ENCODE peak calls at places on chromosomes 2 and 18, in six cellular contexts. E, M, F, R, Y and D are unnamed samples.

GRCh38 chr2:15808221-15808574 is 132.2 kb upstream of the MYCN start:
- DNase-seq in M (no peak), R (no peak), F (peak; percentile 67), E (no peak), Y (no peak), D (no peak)

GRCh38 chr2:120735750-120736170 is at the start of gene GLI2:
- DNase-seq in F (peak; percentile 86), E (no peak), R (peak; percentile 64), M (no peak), Y (peak; percentile 87), D (peak; percentile 70)

GRCh38 chr2:25252291-25253152 is 84.1 kb upstream of the POMC start:
- DNase-seq in M (peak; percentile 58), F (peak; percentile 85), Y (peak; percentile 86), R (peak; percentile 67), E (no peak), D (no peak)

GRCh38 chr2:120373424-120373823 is 27.5 kb downstream of the INHBB start:
- DNase-seq in E (no peak), Y (no peak), F (no peak), M (no peak), R (no peak), D (no peak)

GRCh38 chr2:124241-124880 is 78.1 kb upstream of the FAM110C start:
- DNase-seq in E (no peak), R (no peak), M (no peak), F (no peak), Y (no peak), D (no peak)

GRCh38 chr2:234165421-234165820 is 114.9 kb downstream of the SPP2 start:
- DNase-seq in R (no peak), Y (no peak), F (no peak), M (no peak), E (peak; percentile 66), D (no peak)

GRCh38 chr2:75289771-75290170 is 90.5 kb upstream of the TACR1 start:
- DNase-seq in E (no peak), F (no peak), R (no peak), Y (no peak), M (no peak), D (no peak)

GRCh38 chr18:77106331-77106730 is 26.3 kb downstream of the MBP start:
- DNase-seq in R (no peak), Y (no peak), F (no peak), M (peak; percentile 78), E (no peak), D (no peak)

GRCh38 chr2:181239400-181239799 is 217.8 kb upstream of the ITGA4 start:
- DNase-seq in M (no peak), E (no peak), F (no peak), Y (no peak), R (no peak), D (no peak)

GRCh38 chr2:240498171-240498957 is 59.4 kb downstream of the ANKMY1 start:
- DNase-seq in M (no peak), E (no peak), F (no peak), R (no peak), Y (no peak), D (no peak)

GRCh38 chr2:42842418-42842817 is 50.0 kb upstream of the HAAO start:
- DNase-seq in R (no peak), F (no peak), E (no peak), Y (no peak), M (no peak), D (no peak)

GRCh38 chr2:118973542-118973951 is 31.6 kb downstream of the MARCO start:
- DNase-seq in R (no peak), Y (no peak), F (no peak), E (no peak), M (no peak), D (peak; percentile 4)

GRCh38 chr18:59799383-59800015 is 100.3 kb upstream of the PMAIP1 start:
- DNase-seq in E (no peak), M (no peak), R (no peak), Y (no peak), F (no peak), D (peak; percentile 90)

GRCh38 chr18:449374-449773 is 51.1 kb downstream of the COLEC12 start:
- DNase-seq in Y (peak; percentile 81), E (no peak), F (peak; percentile 66), M (no peak), R (no peak), D (no peak)

GRCh38 chr2:75920721-75921551 is 210.2 kb upstream of the GCFC2 start:
- DNase-seq in M (no peak), Y (no peak), R (no peak), E (no peak), F (peak; percentile 78), D (no peak)

GRCh38 chr2:237865623-237866041 is 6.2 kb downstream of the RAMP1 start:
- DNase-seq in M (no peak), Y (no peak), R (no peak), F (no peak), E (no peak), D (no peak)

GRCh38 chr2:179842498-179843153 is 18.8 kb downstream of the ZNF385B start:
- DNase-seq in Y (no peak), F (peak; percentile 48), E (no peak), M (no peak), R (peak; percentile 24), D (no peak)

GRCh38 chr18:48323151-48323550 is 86.0 kb downstream of the ZBTB7C start:
- DNase-seq in M (no peak), E (no peak), Y (no peak), R (no peak), F (no peak), D (no peak)

GRCh38 chr2:11024010-11024615 is 112.4 kb downstream of the KCNF1 start:
- DNase-seq in F (peak; percentile 49), R (no peak), M (no peak), Y (peak; percentile 31), E (no peak), D (peak; percentile 4)

GRCh38 chr2:134307334-134307733 is 53.5 kb downstream of the MGAT5 start:
- DNase-seq in E (no peak), F (no peak), Y (no peak), R (no peak), M (no peak), D (no peak)

GRCh38 chr2:180258041-180258537 is 251.0 kb upstream of the CWC22 start:
- DNase-seq in R (no peak), F (no peak), E (no peak), Y (no peak), M (no peak), D (no peak)

GRCh38 chr2:71536311-71536710 is 83.0 kb downstream of the DYSF start:
- DNase-seq in M (no peak), E (peak; percentile 83), F (no peak), R (no peak), Y (no peak), D (no peak)

GRCh38 chr2:42101641-42102605 is 54.1 kb downstream of the PKDCC start:
- DNase-seq in Y (no peak), E (peak; percentile 71), M (peak; percentile 94), F (peak; percentile 78), R (peak; percentile 57), D (no peak)

GRCh38 chr18:73975266-73975665 is 172.4 kb downstream of the FBXO15 start:
- DNase-seq in R (no peak), E (no peak), M (no peak), F (no peak), Y (no peak), D (no peak)

GRCh38 chr18:44564922-44565321 is 115.8 kb upstream of the SETBP1 start:
- DNase-seq in E (peak; percentile 65), R (no peak), Y (no peak), M (no peak), F (no peak), D (peak; percentile 48)

GRCh38 chr2:88350641-88351601 is 101.6 kb downstream of the FOXI3 start:
- DNase-seq in M (peak; percentile 55), R (peak; percentile 32), F (peak; percentile 83), E (no peak), Y (no peak), D (no peak)

GRCh38 chr18:13444430-13445240 is 226.1 kb downstream of the LDLRAD4 start:
- DNase-seq in E (no peak), Y (no peak), F (no peak), R (no peak), M (no peak), D (no peak)

GRCh38 chr18:44796505-44797198 is 116.0 kb downstream of the SETBP1 start:
- DNase-seq in R (no peak), E (no peak), Y (no peak), M (no peak), F (no peak), D (no peak)

GRCh38 chr2:98822301-98823164 is 91.6 kb upstream of the MGAT4A start:
- DNase-seq in R (no peak), Y (no peak), M (peak; percentile 66), F (peak; percentile 75), E (no peak), D (no peak)

GRCh38 chr2:207896525-207897295 is 127.0 kb upstream of the FZD5 start:
- DNase-seq in E (no peak), R (no peak), Y (no peak), F (no peak), M (no peak), D (no peak)

GRCh38 chr2:234243871-234244565 is 193.5 kb downstream of the SPP2 start:
- DNase-seq in E (no peak), M (no peak), R (no peak), F (no peak), Y (no peak), D (no peak)

GRCh38 chr2:236969767-236970655 is 115.7 kb upstream of the COPS8 start:
- DNase-seq in M (no peak), Y (no peak), F (no peak), R (no peak), E (no peak), D (no peak)

GRCh38 chr2:42141687-42142475 is 27.3 kb upstream of the EML4 start:
- DNase-seq in E (peak; percentile 75), Y (peak; percentile 75), M (no peak), F (peak; percentile 58), R (no peak), D (peak; percentile 59)

GRCh38 chr18:12639990-12640880 is 17.7 kb downstream of the SPIRE1 start:
- DNase-seq in R (no peak), F (no peak), Y (no peak), M (no peak), E (no peak), D (no peak)